ENCODE peak calls at places on chromosome 11, in six cellular contexts. I, Q, H, L, C and O are unnamed samples.

GRCh38 chr11:59425131-59425530 is 1.1 kb downstream of the OR5A2 start:
- DNase-seq in I (no peak), Q (no peak), H (no peak), C (no peak), L (no peak), O (no peak)

GRCh38 chr11:46347637-46348311 is 511 bp downstream of the DGKZ start:
- DNase-seq in Q (no peak), I (peak; percentile 45), L (no peak), C (no peak), H (no peak), O (no peak)

GRCh38 chr11:9927670-9928069 is 263.8 kb downstream of the SWAP70 start:
- DNase-seq in L (no peak), C (no peak), H (no peak), I (no peak), Q (no peak), O (no peak)

GRCh38 chr11:15824060-15824459 is 532.3 kb downstream of the SOX6 start:
- DNase-seq in Q (no peak), L (no peak), H (peak; percentile 77), I (no peak), C (no peak), O (no peak)

GRCh38 chr11:134409552-134410429 is 2.3 kb downstream of the B3GAT1 start:
- DNase-seq in Q (no peak), C (no peak), H (no peak), L (no peak), I (no peak), O (no peak)

GRCh38 chr11:79437274-79437980 is 3.4 kb downstream of the TENM4 start:
- DNase-seq in I (peak; percentile 52), H (peak; percentile 57), L (peak; percentile 30), C (peak; percentile 5), Q (peak; percentile 86), O (peak; percentile 75)

GRCh38 chr11:44030276-44030932 is 17.4 kb upstream of the ACCSL start:
- DNase-seq in C (no peak), Q (no peak), L (no peak), H (peak; percentile 68), I (peak; percentile 28), O (no peak)

GRCh38 chr11:130024356-130024755 is 21.7 kb upstream of the PRDM10 start:
- DNase-seq in Q (no peak), H (no peak), C (peak; percentile 32), L (no peak), I (no peak), O (no peak)

GRCh38 chr11:80542704-80543103 is 1101.9 kb upstream of the TENM4 start:
- DNase-seq in H (no peak), C (no peak), Q (no peak), L (no peak), I (no peak), O (no peak)

GRCh38 chr11:11569936-11570491 is 51.8 kb downstream of the GALNT18 start:
- DNase-seq in C (peak; percentile 28), L (peak; percentile 28), I (peak; percentile 37), H (no peak), Q (peak; percentile 77), O (no peak)

GRCh38 chr11:34792814-34793241 is 123.4 kb downstream of the APIP start:
- DNase-seq in Q (peak; percentile 31), L (no peak), C (peak; percentile 89), I (peak; percentile 53), H (no peak), O (no peak)

GRCh38 chr11:61587951-61588695 is 7.2 kb upstream of the SYT7 start:
- DNase-seq in I (peak; percentile 74), L (no peak), H (no peak), Q (peak; percentile 55), C (peak; percentile 22), O (peak; percentile 74)

GRCh38 chr11:31974737-31975136 is 116.1 kb upstream of the RCN1 start:
- DNase-seq in C (no peak), H (peak; percentile 81), Q (no peak), I (no peak), L (no peak), O (peak; percentile 55)

DNA sequence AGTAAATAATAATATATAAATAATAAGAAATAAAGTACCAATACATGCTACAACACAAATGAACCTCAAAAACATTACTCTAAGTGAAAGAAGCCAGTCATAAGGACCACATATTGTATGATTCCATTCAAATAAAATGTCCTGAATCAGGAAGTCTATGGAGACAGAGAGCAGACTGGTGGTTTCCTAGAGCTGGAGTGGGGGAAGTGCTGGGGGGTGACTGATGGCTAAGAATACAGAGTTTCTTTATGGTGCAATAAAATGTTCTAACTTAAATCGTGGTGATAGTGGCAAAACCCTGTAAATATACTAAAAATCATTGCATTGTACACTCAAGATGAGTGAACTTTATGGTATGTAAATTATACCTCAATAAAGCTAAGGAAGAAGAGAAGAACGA is 376.5 kb downstream of the BUD13 start:
- DNase-seq in L (no peak), I (no peak), Q (no peak), H (no peak), C (peak; percentile 70), O (no peak)
- TF ChIP-seq POLR2A in L (no peak), I (no peak), Q (no peak), H (no peak), C (no peak), O (no peak)

DNA sequence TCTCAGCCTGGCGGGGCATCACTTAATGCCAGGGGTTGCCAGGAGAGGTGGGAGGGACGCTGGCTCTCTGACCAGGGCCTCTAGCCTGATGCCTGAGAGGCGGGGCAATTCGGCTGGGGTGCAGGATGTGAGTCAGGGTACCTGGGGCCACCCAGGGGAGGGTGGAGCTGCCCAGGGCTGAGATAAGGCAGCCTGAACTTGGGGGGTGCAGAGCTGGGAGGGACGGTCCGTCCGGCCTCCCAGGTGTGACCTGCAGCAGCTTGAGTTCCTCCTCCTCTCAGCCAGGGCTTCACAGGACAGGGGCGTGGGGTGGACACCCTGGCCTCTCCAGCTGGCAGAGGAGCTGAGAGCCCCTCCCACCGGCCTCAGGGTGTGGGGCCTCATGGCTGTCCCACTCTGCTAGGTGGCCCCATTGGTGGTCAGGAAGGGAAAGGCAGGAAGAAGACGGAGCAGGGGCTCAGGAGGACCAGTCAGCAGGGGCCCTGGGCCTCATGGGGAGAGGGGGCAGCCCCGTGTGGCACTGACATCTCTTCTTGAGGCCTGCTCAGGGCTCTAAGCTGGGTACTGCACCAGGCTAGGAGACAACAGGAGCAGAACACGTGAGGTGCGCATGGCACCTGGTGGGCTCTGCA is 942 bp upstream of the RPS6KA4 start:
- DNase-seq in Q (no peak), I (no peak), L (no peak), H (no peak), C (no peak), O (peak; percentile 95)
- TF ChIP-seq POLR2A in Q (no peak), I (no peak), L (no peak), H (no peak), C (no peak), O (peak; percentile 59)

DNA sequence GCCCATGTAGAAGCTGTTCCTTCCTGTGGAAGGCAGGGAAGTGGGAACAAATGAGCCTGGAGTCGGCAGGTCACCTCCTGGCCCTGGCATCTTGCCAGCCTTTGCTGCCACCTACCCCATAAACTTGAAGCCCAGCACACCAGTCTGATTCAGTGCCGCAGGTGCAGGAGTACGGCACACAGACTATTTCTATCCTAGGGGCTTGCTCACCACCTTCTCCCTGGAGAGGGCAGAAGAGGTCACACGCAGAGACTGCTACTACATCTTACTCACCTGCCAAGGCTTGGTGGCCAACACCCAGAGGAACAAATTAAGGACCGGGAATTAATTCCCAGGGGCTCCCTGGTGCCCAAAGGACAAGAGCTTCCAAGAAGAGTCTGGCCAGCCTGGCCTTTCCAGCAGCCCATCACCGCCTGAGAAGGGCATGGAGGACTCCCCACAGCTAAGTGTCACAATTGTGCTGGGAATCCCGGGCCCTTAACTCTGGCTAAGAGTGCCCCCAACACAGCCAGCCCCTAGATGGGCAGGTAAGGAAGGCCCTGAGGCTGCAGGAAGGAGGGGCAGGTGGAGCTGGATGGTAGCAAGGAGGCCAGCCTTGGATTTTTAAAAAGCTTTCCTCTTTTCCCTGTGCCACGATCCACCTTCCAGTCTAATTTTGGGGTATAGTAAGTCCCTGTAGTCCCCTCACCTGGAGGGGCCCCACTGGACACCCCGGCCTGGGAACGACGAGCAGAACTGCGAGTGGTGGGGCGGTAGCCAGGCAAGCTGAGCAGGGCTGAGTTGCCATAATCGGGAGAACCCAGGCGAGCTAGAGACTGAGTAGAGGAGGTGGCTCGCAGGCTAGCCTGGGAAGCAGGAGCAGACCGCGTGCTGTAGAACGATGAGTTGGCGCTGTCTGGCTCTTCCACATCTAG is 6.9 kb downstream of the IL18BP start:
- DNase-seq in Q (no peak), H (no peak), C (peak; percentile 42), I (no peak), L (no peak), O (no peak)
- TF ChIP-seq POLR2A in Q (no peak), H (no peak), C (no peak), I (no peak), L (no peak), O (no peak)

DNA sequence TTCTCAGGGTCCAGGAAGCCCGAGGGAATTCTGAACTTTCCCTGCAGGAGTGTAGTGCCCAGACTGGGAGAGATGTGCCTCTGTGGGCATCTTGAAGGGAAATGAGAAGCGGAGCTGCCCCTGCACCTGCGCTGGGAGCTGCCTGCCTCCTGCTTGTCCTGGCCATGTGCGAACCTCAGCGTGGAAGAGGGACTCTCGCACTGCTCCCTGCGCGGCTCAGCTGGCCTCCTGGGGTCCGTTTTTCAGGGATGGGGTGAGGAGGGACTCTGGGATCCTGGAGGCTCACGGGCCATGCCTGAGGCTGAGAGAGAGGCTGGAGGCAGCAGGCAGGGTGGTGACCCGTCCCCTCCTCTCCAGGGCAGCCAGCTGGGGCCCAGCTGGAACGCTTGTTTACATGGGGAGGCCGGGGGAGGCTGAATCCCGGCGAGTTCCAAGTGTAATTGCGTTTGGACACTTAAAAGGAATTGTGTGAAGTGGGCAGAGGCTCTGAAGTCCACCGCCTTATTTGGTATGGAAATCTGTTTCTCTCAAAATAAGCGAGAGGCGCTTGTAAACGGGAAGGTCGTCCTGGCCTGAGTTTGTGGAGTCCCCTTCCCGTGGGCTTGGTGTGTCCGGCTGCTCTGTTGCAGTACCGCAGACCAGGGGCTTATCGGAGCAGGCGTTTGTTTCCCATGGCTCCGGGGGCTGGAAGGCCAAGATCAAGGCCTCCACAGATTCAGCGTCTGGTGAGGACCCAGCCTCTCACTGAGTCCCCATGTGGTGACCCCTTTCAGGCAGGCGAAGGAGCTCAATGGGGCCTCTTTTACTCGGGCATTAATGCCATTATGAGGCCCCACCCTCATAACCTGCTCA is 1.3 kb upstream of the MRGPRF start:
- DNase-seq in Q (no peak), I (no peak), C (no peak), H (peak; percentile 82), L (peak; percentile 57), O (no peak)
- TF ChIP-seq POLR2A in Q (no peak), I (no peak), C (no peak), H (no peak), L (no peak), O (no peak)

GRCh38 chr11:774873-775592 is 2.3 kb downstream of the GATD1 start:
- DNase-seq in H (peak; percentile 33), C (peak; percentile 36), Q (no peak), L (no peak), I (peak; percentile 15), O (no peak)

GRCh38 chr11:777288-778255 is at the start of gene GATD1:
- DNase-seq in H (peak; percentile 75), C (peak; percentile 84), L (peak; percentile 82), I (peak; percentile 94), Q (peak; percentile 93), O (peak; percentile 99)

GRCh38 chr11:773830-774229 is 3.5 kb downstream of the GATD1 start:
- DNase-seq in C (no peak), L (no peak), H (no peak), Q (no peak), I (no peak), O (no peak)

GRCh38 chr11:779120-779954 is 2.0 kb upstream of the GATD1 start:
- DNase-seq in L (no peak), I (peak; percentile 11), H (no peak), C (no peak), Q (no peak), O (no peak)

GRCh38 chr11:776459-777287 is 614 bp downstream of the GATD1 start:
- DNase-seq in H (no peak), L (no peak), C (peak; percentile 26), Q (no peak), I (peak; percentile 21), O (no peak)
- TF ChIP-seq POLR2A in H (no peak), L (no peak), C (no peak), Q (no peak), I (no peak), O (no peak)